ENCODE peak calls at places on chromosomes 6 and 20, in seven cellular contexts. A is ELR; U is LoVo; I is esophagus squamous epithelium; Z is amniotic stem cell; W is naive thymus-derived CD8-positive, alpha-beta T cell; J is activated CD4-positive, alpha-beta T cell treated with anti-CD3 and anti-CD28 coated beads for 1 hour. Q is an unnamed sample.

GRCh38 chr6:18978330-18979128 is 591.4 kb downstream of the RNF144B start:
- DNase-seq in U (no peak), W (no peak), I (no peak), Z (no peak), A (no peak), J (no peak), Q (no peak)

GRCh38 chr6:44980841-44981240 is 347.3 kb upstream of the RUNX2 start:
- DNase-seq in W (no peak), I (no peak), J (no peak), Z (no peak), U (no peak), A (no peak), Q (no peak)

GRCh38 chr6:95248501-95248900 is 328.8 kb upstream of the MANEA start:
- DNase-seq in I (no peak), W (no peak), U (no peak), A (no peak), J (no peak), Z (no peak), Q (no peak)

GRCh38 chr20:48659888-48660287 is 167.9 kb downstream of the PREX1 start:
- DNase-seq in A (no peak), W (no peak), Z (no peak), J (no peak), I (no peak), U (no peak), Q (no peak)

GRCh38 chr20:14208956-14209355 is 128.5 kb downstream of the FLRT3 start:
- DNase-seq in U (no peak), Z (no peak), W (no peak), J (no peak), I (no peak), A (no peak), Q (no peak)

GRCh38 chr20:36754656-36755222 is 8.8 kb upstream of the NDRG3 start:
- DNase-seq in A (peak; percentile 87), J (peak; percentile 11), W (no peak), U (peak; percentile 31), Z (peak; percentile 49), I (no peak), Q (no peak)

GRCh38 chr6:154474636-154475428 is 35.7 kb downstream of the CNKSR3 start:
- DNase-seq in Z (no peak), J (no peak), A (peak; percentile 72), U (no peak), I (no peak), W (no peak), Q (no peak)

GRCh38 chr6:142819603-142820335 is 125.2 kb downstream of the HIVEP2 start:
- DNase-seq in Z (peak; percentile 10), U (no peak), J (peak; percentile 37), A (peak; percentile 64), W (no peak), I (no peak), Q (peak; percentile 8)

GRCh38 chr20:46994341-46994740 is 99.7 kb downstream of the EYA2 start:
- DNase-seq in J (no peak), Z (no peak), I (no peak), A (no peak), U (no peak), W (no peak), Q (no peak)

Q was measured in activated CD8-positive, alpha-beta memory T cell treated with anti-CD3 and anti-CD28 coated beads for 1 hour.